ENCODE peak calls at places on chromosomes 11 and 22, in four cellular contexts. U is HCT116, M is mesendoderm, K is esophagus squamous epithelium. Y is an unnamed sample. For H3K4me1, the result is how much of the 10 kb centered on the place peaks cover.

GRCh38 chr11:38456371-38456770 is 1858.3 kb upstream of the RAG2 start:
- DNase-seq in U (no peak), M (no peak), K (no peak), Y (no peak)

GRCh38 chr11:35031869-35032268 is 107.1 kb upstream of the CD44 start:
- DNase-seq in U (no peak), M (peak), K (no peak), Y (no peak)

GRCh38 chr11:2077061-2077802 is 62.0 kb downstream of the IGF2 start:
- DNase-seq in U (no peak), M (no peak), K (no peak), Y (no peak)

GRCh38 chr11:17387280-17387679 is 1.2 kb downstream of the KCNJ11 start:
- DNase-seq in U (no peak), M (no peak), K (no peak), Y (no peak)

GRCh38 chr11:116859175-116859574 is 21.8 kb upstream of the APOA1 start:
- DNase-seq in U (no peak), M (no peak), K (no peak), Y (no peak)

GRCh38 chr11:103368151-103368550 is 258.9 kb downstream of the DYNC2H1 start:
- DNase-seq in U (no peak), M (no peak), K (no peak), Y (no peak)

GRCh38 chr22:31828739-31829138 is 74.9 kb downstream of the DEPDC5 start:
- DNase-seq in U (no peak), M (no peak), K (no peak), Y (no peak)

GRCh38 chr11:92227233-92227593 is 2.6 kb downstream of the FAT3 start:
- DNase-seq in U (no peak), M (peak), K (no peak), Y (no peak)

GRCh38 chr22:46531776-46532175 is 5.6 kb downstream of the CELSR1 start:
- DNase-seq in U (no peak), M (peak), K (no peak), Y (no peak)

GRCh38 chr11:8371516-8371884 is 107.8 kb upstream of the LMO1 start:
- DNase-seq in U (no peak), M (no peak), K (no peak), Y (no peak)

GRCh38 chr11:70067591-70068341 is 10.4 kb upstream of the ANO1 start:
- DNase-seq in U (peak), M (peak), K (no peak), Y (no peak)

GRCh38 chr11:30635401-30635989 is 49.3 kb upstream of the MPPED2 start:
- DNase-seq in U (no peak), M (peak), K (no peak), Y (peak)

GRCh38 chr11:17019231-17019630 is 5.0 kb upstream of the PLEKHA7 start:
- DNase-seq in U (no peak), M (no peak), K (no peak), Y (no peak)

GRCh38 chr11:3834349-3835099 is 6.2 kb downstream of the RHOG start:
- DNase-seq in U (no peak), M (peak), K (no peak), Y (peak)
- H3K27ac ChIP-seq in U (no peak), M (no peak), K (no peak), Y (no peak)

DNA sequence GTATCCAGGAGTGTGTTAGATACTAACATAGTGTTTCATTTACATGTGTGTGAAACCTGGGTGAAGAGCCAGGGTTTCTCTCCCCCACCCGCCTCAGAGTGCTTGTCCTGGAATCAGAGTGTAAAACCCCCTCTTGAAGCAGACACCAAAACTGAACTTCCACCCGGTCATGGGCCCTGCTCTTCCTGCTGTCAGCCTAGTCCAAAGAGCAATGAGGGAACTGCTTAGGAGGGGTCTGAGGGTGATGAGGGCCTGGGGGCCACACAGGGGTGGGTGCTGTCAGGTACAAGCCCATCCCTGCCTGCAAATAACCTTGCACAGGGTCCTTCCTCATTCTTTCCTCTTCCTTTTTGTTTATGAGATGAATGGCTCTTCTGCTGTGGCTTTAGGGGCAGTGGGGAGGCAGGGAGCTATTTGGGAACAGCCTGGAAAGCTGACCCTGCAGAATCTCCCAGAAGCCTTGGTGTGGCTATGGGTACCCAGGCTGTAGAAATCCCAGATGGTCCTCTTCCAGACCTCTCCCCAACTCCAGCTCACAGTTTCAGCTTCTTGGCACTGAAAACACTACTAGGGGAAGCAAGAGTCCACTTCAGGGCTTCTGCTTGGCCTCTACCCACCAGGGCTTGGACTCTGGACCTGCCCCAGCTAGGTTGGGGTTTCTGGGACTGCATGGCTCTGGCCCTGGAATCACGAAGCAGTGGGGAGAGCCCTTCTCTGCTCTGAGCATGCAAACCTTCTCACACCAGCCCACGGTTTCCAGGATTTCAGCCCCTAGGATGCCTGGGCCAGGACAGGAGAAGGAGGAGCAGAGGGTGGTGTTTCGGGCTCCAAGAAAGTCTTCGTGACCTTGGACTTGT is 8.5 kb downstream of the BATF2 start:
- DNase-seq in U (no peak), M (no peak), K (no peak), Y (no peak)
- H3K4me1 ChIP-seq in U (under half), M (under half), K (under half), Y (under half)

GRCh38 chr22:25404556-25404922 is 159.9 kb upstream of the GRK3 start:
- DNase-seq in U (no peak), M (no peak), K (no peak), Y (peak)

GRCh38 chr22:25403284-25403606 is 161.2 kb upstream of the GRK3 start:
- DNase-seq in U (no peak), M (no peak), K (no peak), Y (no peak)

GRCh38 chr22:25402501-25403283 is 161.8 kb upstream of the GRK3 start:
- DNase-seq in U (no peak), M (peak), K (no peak), Y (peak)

GRCh38 chr22:25403752-25404471 is 160.6 kb upstream of the GRK3 start:
- DNase-seq in U (no peak), M (peak), K (no peak), Y (no peak)

DNA sequence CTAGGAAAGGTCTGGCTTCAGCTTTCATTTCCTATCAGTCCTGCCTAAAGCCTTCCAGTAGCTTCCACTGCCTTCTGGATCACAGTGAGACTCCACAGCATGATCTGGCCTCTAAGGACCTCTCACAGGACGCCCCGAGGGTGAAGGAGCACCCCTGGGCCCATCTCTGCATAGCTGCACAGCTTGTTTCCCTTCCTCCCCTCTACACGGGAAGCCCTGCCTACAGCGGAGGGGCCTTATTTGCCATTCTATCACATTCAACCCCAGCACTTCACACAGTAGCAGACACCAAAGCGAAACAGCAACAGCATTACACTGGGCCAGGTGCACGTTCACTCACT is 162.3 kb upstream of the GRK3 start:
- DNase-seq in U (no peak), M (no peak), K (no peak), Y (no peak)
- H3K27ac ChIP-seq in U (no peak), M (no peak), K (no peak), Y (peak)

GRCh38 chr11:68328374-68329091 is 16.1 kb downstream of the LRP5 start:
- DNase-seq in U (no peak), M (peak), K (no peak), Y (peak)
- H3K4me1 ChIP-seq in U (under half), M (under half), K (under half), Y (under half)

GRCh38 chr11:111731839-111732238 is 34.4 kb downstream of the PPP2R1B start:
- DNase-seq in U (no peak), M (no peak), K (no peak), Y (no peak)
- H3K27ac ChIP-seq in U (no peak), M (no peak), K (peak), Y (peak)

GRCh38 chr11:9567401-9567800 is 6.1 kb upstream of the WEE1 start:
- DNase-seq in U (no peak), M (no peak), K (no peak), Y (no peak)
- H3K4me1 ChIP-seq in U (under half), M (under half), K (under half), Y (under half)

DNA sequence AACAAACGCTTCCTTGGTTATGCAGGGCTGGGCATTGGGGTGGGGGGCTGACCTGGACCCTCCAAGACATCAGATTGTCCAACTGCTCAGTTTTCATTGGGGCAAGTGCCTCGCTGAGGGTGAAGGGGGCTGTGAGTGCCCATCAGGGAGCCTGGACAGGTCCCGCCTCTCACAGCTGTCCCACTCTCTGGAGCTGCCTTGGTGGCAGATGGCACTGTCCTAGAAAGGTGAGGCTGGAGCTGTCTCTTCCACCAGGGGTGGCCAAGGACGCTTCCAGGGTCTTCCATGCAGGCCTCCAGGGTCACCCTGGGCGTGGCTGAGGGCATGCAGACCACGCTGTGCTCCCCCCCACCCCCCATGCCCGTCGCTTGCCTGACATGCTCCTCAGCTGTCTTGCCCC is 53.4 kb upstream of the CCDC188 start:
- DNase-seq in U (no peak), M (no peak), K (no peak), Y (no peak)
- H3K27ac ChIP-seq in U (peak), M (no peak), K (no peak), Y (peak)

GRCh38 chr11:115220423-115220822 is 283.8 kb downstream of the CADM1 start:
- DNase-seq in U (no peak), M (no peak), K (no peak), Y (no peak)
- H3K4me1 ChIP-seq in U (under half), M (under half), K (under half), Y (under half)

DNA sequence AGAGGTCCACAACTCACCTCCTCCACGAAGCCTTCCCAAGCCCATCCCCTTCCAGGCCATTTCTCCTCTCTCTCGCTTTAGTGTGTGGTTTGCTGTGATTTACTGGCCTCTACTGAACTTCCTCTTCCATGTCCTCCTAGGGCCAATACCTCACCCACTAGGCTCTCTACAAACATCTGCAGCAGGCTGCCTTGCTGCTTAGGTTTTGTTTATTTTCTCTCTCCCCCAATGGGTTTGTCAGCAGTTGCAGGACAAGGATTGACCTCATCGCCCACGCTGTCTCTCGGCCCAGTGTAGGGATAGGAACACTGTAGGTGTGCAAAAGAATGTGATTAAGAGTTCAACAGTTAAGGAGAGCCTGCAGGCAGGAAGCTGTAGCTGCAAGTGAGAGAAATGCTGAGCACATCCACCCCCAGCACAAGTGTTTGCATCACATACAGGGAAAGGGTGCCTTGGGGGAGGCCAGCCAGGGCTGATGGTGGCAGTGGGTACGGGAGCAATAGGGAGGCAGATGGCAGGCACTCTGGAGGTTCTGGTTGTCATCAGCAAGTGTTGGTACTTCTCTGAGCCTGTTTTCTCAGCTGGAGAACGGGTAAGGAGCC is 1.4 kb downstream of the PC start:
- DNase-seq in U (no peak), M (peak), K (no peak), Y (no peak)
- H3K27ac ChIP-seq in U (peak), M (no peak), K (no peak), Y (no peak)

DNA sequence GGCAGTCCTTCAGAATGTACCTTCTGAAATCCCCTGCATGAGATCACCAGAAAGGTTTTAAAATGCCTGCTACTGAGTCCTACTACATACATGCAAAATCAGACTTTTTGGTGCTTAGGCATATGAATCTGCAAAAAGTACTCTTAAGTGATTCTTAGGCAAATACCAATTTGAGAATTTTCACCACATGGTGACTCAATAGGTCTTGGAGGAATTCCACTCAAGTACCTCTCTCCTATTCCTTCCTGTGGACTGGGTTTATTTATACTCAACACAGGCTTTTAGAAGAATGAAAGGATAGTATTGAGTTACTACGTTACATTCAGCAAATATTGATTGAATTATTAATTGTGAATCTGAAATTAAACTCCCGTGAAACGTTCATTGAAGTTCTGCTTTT is 223.9 kb downstream of the CNTN5 start:
- DNase-seq in U (no peak), M (no peak), K (no peak), Y (no peak)
- H3K4me1 ChIP-seq in U (under half), M (under half), K (under half), Y (under half)